ENCODE peak calls at places on chromosomes 5 and 9, in seven cellular contexts. G, U, Y, I, C, L and W are unnamed samples.

GRCh38 chr9:86660146-86660545 is 287.2 kb downstream of the GAS1 start:
- DNase-seq in L (no peak), Y (no peak), U (peak), C (no peak), G (peak), I (no peak), W (no peak)

GRCh38 chr5:126138475-126139005 is 284.7 kb upstream of the GRAMD2B start:
- DNase-seq in L (no peak), G (peak), Y (no peak), U (peak), C (no peak), I (no peak), W (peak)

GRCh38 chr5:118553662-118554061 is 434.7 kb downstream of the DTWD2 start:
- DNase-seq in G (peak), L (peak), U (no peak), Y (no peak), C (no peak), I (no peak), W (no peak)

GRCh38 chr5:174733091-174733690 is 8.8 kb downstream of the MSX2 start:
- DNase-seq in L (no peak), U (no peak), C (no peak), Y (no peak), G (no peak), I (no peak), W (no peak)

GRCh38 chr5:180487556-180487955 is 6.6 kb upstream of the CNOT6 start:
- DNase-seq in G (no peak), Y (no peak), C (no peak), L (no peak), I (peak), U (no peak), W (no peak)

GRCh38 chr5:135242021-135242480 is 157.0 kb downstream of the MACROH2A1 start:
- DNase-seq in C (no peak), I (peak), Y (peak), L (no peak), U (peak), G (peak), W (no peak)

GRCh38 chr9:135920256-135920930 is 13.0 kb upstream of the CAMSAP1 start:
- DNase-seq in Y (no peak), C (no peak), L (peak), G (no peak), U (no peak), I (peak), W (no peak)

GRCh38 chr9:100222674-100223073 is 123.6 kb downstream of the INVS start:
- DNase-seq in I (no peak), U (peak), G (peak), Y (no peak), L (no peak), C (no peak), W (no peak)

GRCh38 chr5:135452366-135453030 is 347 bp upstream of the TIFAB start:
- DNase-seq in C (no peak), I (peak), Y (no peak), U (no peak), L (no peak), G (no peak), W (no peak)

GRCh38 chr5:89728134-89728533 is 681.4 kb downstream of the CETN3 start:
- DNase-seq in U (no peak), G (no peak), L (no peak), Y (no peak), C (no peak), I (no peak), W (no peak)

GRCh38 chr9:30301271-30301963 is 2083.0 kb upstream of the ACO1 start:
- DNase-seq in C (no peak), U (no peak), I (no peak), L (no peak), G (no peak), Y (no peak), W (no peak)

GRCh38 chr5:134005415-134006118 is 792 bp upstream of the VDAC1 start:
- DNase-seq in U (no peak), L (peak), G (no peak), Y (no peak), C (no peak), I (no peak), W (peak)

GRCh38 chr5:100777680-100778281 is 125.3 kb downstream of the ST8SIA4 start:
- DNase-seq in L (no peak), I (peak), Y (no peak), C (no peak), G (peak), U (peak), W (peak)

GRCh38 chr5:37767251-37767650 is 72.6 kb downstream of the GDNF start:
- DNase-seq in L (no peak), Y (no peak), G (no peak), I (no peak), C (no peak), U (no peak), W (no peak)

GRCh38 chr5:176739461-176740051 is 70.8 kb upstream of the UNC5A start:
- DNase-seq in G (no peak), L (no peak), I (peak), Y (no peak), U (no peak), C (no peak), W (no peak)

GRCh38 chr5:179795863-179796833 is 2.4 kb downstream of the LTC4S start:
- DNase-seq in G (peak), U (peak), L (peak), I (peak), C (no peak), Y (peak), W (peak)

GRCh38 chr5:71471193-71471592 is 15.7 kb downstream of the BDP1 start:
- DNase-seq in Y (no peak), C (no peak), U (peak), I (no peak), G (peak), L (no peak), W (peak)

GRCh38 chr9:124532897-124533296 is 25.7 kb upstream of the NR5A1 start:
- DNase-seq in G (no peak), L (no peak), C (no peak), U (no peak), Y (no peak), I (no peak), W (no peak)

GRCh38 chr5:65530904-65531303 is 32.1 kb downstream of the CENPK start:
- DNase-seq in G (no peak), U (no peak), I (no peak), L (no peak), Y (no peak), C (no peak), W (no peak)

GRCh38 chr9:80954521-80954920 is 734.8 kb downstream of the TLE1 start:
- DNase-seq in C (no peak), I (no peak), U (no peak), G (no peak), L (no peak), Y (no peak), W (no peak)

GRCh38 chr9:14846871-14847311 is 63.3 kb downstream of the FREM1 start:
- DNase-seq in L (peak), Y (peak), I (no peak), C (no peak), U (peak), G (peak), W (peak)

GRCh38 chr9:93572636-93573035 is 3.7 kb upstream of the PHF2 start:
- DNase-seq in I (no peak), G (no peak), U (no peak), C (no peak), Y (no peak), L (no peak), W (no peak)

GRCh38 chr9:89350988-89351557 is 32.8 kb downstream of the SECISBP2 start:
- DNase-seq in U (no peak), I (no peak), C (no peak), G (no peak), Y (no peak), L (peak), W (no peak)

GRCh38 chr5:2889946-2890475 is 138.5 kb upstream of the IRX2 start:
- DNase-seq in I (no peak), Y (no peak), G (no peak), L (no peak), U (no peak), C (no peak), W (no peak)

GRCh38 chr9:70954126-70954525 is 167.3 kb downstream of the TRPM3 start:
- DNase-seq in C (no peak), G (peak), Y (no peak), L (no peak), I (peak), U (peak), W (peak)

DNA sequence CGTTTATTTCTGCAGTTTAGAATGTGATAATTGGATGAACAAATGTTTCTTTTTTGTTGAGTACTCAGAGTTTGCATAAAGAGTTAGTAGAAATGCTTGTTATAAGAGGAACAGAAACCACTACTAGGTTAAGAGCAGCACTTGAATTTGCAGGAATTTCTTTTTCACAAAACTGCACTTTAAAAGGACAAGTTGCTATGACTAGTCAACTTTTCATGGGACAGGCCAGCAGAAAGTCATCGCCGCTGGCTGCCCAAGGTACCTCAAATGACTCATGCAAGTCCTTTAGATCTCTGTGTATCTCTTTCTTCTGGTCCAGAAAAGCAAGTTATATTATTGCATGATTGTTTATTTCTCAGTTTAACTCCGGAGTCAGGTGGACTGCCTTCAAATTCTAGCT is 97.3 kb upstream of the HMHB1 start:
- DNase-seq in G (peak), L (no peak), I (no peak), U (peak), C (no peak), Y (no peak), W (no peak)
- TF ChIP-seq CTCF in G (no peak), L (no peak), I (no peak), U (no peak), C (no peak), Y (no peak), W (no peak)

DNA sequence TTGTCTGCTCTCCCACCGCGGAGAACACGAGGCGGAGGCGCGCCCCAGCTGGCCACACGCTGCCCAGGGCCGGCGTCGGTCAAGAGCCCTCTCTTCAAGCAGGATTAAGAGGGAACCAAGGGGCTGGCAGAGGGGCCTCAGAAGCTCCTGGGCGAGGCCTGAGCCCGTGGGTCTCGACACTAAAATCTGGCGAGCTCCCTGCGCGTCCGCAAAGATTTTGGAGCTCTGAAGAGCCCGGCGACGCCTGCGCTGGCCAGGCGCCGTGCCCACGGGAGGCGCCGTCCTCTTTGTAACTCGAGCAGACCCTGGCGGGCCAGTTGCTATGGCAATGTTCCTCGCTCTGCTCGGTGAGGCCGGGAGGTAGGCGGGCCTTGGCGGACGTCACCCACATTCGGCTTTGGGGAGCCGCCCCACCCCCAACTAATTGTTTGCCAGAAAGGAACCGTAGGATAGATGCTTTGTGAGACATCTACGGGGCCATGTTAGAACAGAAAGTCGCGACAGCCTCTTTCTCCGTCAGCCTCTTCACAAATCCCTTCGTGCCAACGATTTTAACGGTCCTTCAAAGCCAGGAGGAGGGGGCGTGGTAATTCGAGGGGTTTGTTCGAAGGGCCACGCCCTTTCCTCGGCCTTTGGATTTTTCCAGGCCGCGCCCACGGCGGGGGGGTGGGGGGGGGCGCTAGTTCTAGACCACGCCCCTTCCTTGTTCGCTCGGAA is 735 bp upstream of the CNOT8 start:
- DNase-seq in I (peak), C (peak), Y (peak), G (peak), L (peak), U (peak), W (peak)
- TF ChIP-seq CTCF in I (peak), C (no peak), Y (no peak), G (peak), L (peak), U (no peak), W (no peak)

GRCh38 chr9:79572891-79573696 is 1.3 kb downstream of the TLE4 start:
- DNase-seq in U (peak), I (peak), Y (peak), C (peak), G (no peak), L (peak), W (no peak)
- TF ChIP-seq CTCF in U (no peak), I (peak), Y (no peak), C (no peak), G (no peak), L (no peak), W (no peak)

GRCh38 chr9:134777153-134777552 is 103.5 kb upstream of the FCN2 start:
- DNase-seq in I (no peak), G (no peak), Y (no peak), U (no peak), C (no peak), L (no peak), W (no peak)

GRCh38 chr9:134773842-134774241 is 106.8 kb upstream of the FCN2 start:
- DNase-seq in C (no peak), U (no peak), G (no peak), Y (no peak), I (no peak), L (no peak), W (no peak)

GRCh38 chr9:134775552-134775951 is 105.1 kb upstream of the FCN2 start:
- DNase-seq in C (no peak), I (no peak), G (peak), Y (no peak), U (no peak), L (no peak), W (no peak)

GRCh38 chr9:134776080-134776796 is 104.4 kb upstream of the FCN2 start:
- DNase-seq in C (no peak), Y (no peak), G (peak), L (no peak), I (no peak), U (no peak), W (no peak)

GRCh38 chr9:134774991-134775540 is 105.5 kb upstream of the FCN2 start:
- DNase-seq in C (no peak), Y (no peak), I (no peak), U (no peak), L (no peak), G (no peak), W (no peak)
- TF ChIP-seq CTCF in C (no peak), Y (no peak), I (no peak), U (no peak), L (no peak), G (no peak), W (no peak)

GRCh38 chr5:138934971-138935370 is 59.8 kb upstream of the LRRTM2 start:
- DNase-seq in G (no peak), L (peak), I (no peak), C (no peak), Y (no peak), U (no peak), W (no peak)

GRCh38 chr5:138933522-138934290 is 58.6 kb upstream of the LRRTM2 start:
- DNase-seq in C (no peak), I (no peak), Y (no peak), U (no peak), L (peak), G (no peak), W (no peak)

GRCh38 chr5:138929571-138929955 is 54.4 kb upstream of the LRRTM2 start:
- DNase-seq in U (no peak), L (no peak), C (no peak), Y (no peak), G (no peak), I (no peak), W (no peak)

GRCh38 chr5:138930371-138931097 is 55.4 kb upstream of the LRRTM2 start:
- DNase-seq in I (no peak), U (no peak), Y (no peak), C (no peak), L (peak), G (no peak), W (no peak)

GRCh38 chr5:138932171-138932810 is 57.2 kb upstream of the LRRTM2 start:
- DNase-seq in U (peak), Y (no peak), G (no peak), L (peak), I (no peak), C (no peak), W (no peak)
- TF ChIP-seq CTCF in U (peak), Y (no peak), G (no peak), L (no peak), I (peak), C (no peak), W (no peak)

GRCh38 chr9:85008215-85008614 is 338.7 kb downstream of the NTRK2 start:
- DNase-seq in G (no peak), Y (no peak), C (no peak), I (no peak), L (no peak), U (no peak), W (no peak)

GRCh38 chr9:85013703-85014102 is 344.2 kb downstream of the NTRK2 start:
- DNase-seq in Y (no peak), C (no peak), U (peak), I (no peak), G (no peak), L (no peak), W (no peak)

GRCh38 chr9:85004818-85005413 is 335.4 kb downstream of the NTRK2 start:
- DNase-seq in U (no peak), L (no peak), Y (no peak), C (no peak), G (peak), I (no peak), W (no peak)

GRCh38 chr9:85007753-85008152 is 338.2 kb downstream of the NTRK2 start:
- DNase-seq in L (no peak), U (no peak), Y (no peak), I (no peak), C (no peak), G (no peak), W (no peak)

DNA sequence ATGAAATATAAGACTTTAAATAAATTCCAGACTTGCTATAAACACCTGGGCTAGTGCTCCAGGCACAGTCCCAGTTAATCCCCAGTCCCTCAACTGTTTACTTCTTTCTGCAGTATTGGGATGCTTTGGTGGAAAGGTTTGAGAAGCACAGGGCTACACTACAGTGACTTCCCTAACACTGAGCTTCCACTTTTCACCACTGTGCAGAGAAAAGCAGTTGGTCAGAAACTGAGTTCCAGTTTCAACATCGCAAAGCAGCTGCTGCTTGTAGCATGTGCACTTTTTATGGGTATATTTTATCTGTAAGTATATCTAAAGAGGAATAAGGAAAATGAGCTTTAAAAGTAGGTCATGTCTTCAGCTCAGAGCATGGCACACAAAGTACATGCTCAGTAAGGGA is 339.7 kb downstream of the NTRK2 start:
- DNase-seq in I (no peak), G (no peak), U (no peak), L (no peak), C (no peak), Y (no peak), W (no peak)
- TF ChIP-seq CTCF in I (no peak), G (no peak), U (no peak), L (no peak), C (no peak), Y (no peak), W (no peak)

GRCh38 chr9:35193762-35194161 is 32.0 kb downstream of the UNC13B start:
- DNase-seq in L (no peak), Y (no peak), I (no peak), G (peak), C (no peak), U (no peak), W (no peak)
- TF ChIP-seq CTCF in L (no peak), Y (no peak), I (no peak), G (no peak), C (no peak), U (no peak), W (no peak)

GRCh38 chr5:31703757-31704156 is 64.8 kb downstream of the PDZD2 start:
- DNase-seq in Y (no peak), U (no peak), L (no peak), I (no peak), G (no peak), C (no peak), W (no peak)

GRCh38 chr5:31711363-31711762 is 72.4 kb downstream of the PDZD2 start:
- DNase-seq in C (no peak), U (no peak), L (no peak), I (no peak), Y (no peak), G (no peak), W (no peak)

GRCh38 chr5:31706186-31706585 is 67.3 kb downstream of the PDZD2 start:
- DNase-seq in Y (no peak), U (no peak), G (no peak), C (no peak), I (no peak), L (no peak), W (no peak)

GRCh38 chr5:31702709-31703108 is 63.8 kb downstream of the PDZD2 start:
- DNase-seq in G (no peak), L (no peak), C (no peak), U (no peak), I (no peak), Y (no peak), W (no peak)

DNA sequence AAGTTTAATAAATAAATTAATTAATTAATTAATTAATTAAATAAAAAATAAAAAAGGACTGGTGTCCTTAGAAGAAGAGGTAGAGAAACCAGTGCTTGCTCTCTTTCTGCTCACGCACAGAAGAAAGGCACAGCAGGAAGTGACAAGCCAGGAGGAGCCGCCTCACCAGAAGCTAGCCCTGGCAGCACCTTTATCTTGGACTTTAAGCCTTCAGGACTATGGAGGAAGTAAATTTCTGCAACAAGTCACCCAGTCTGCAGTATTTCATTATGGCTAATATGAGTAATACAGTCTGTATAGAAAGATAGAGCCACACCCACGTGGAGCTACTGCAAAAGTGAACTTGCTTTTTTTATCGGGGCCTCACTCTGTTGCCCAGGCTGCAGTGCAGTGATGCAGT is 68.4 kb downstream of the PDZD2 start:
- DNase-seq in U (peak), Y (no peak), C (no peak), G (no peak), I (no peak), L (no peak), W (no peak)
- TF ChIP-seq CTCF in U (no peak), Y (no peak), C (no peak), G (no peak), I (no peak), L (no peak), W (no peak)

DNA sequence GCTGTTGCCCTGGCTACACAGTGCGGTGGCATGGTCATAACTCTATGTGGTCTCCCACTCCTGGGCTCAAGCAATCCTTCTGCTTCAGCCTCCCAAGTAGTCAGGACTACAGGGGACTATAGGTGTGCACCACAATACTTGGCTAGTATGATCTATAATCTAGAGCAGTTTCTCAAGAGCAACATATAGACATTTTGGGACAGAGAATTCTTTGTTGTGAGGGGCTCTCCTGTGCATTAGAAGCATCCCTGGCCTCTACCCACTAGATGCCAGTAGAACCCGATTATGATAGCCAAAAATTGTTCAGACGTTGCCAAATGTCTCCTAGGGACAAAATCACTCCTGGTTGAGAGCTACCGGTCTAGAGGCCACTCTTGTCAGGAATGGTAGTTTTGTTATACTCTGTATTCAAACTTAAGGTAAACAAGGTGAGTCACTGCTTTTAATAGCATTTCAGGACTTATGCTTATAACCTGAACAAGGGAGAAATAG is 7.2 kb downstream of the ANKHD1 start:
- DNase-seq in Y (no peak), I (no peak), U (peak), G (no peak), L (no peak), C (no peak), W (peak)
- TF ChIP-seq CTCF in Y (no peak), I (peak), U (no peak), G (no peak), L (no peak), C (no peak), W (no peak)